ENCODE peak calls at places on chromosomes 2 and 18, in eight cellular contexts. One of them, this sample, is unnamed.

GRCh38 chr2:71243548-71244301 is 16.8 kb upstream of the PAIP2B start:
- DNase-seq in spleen: no peak
- DNase-seq in kidney: no peak
- DNase-seq in nephron progenitor cell: no peak
- DNase-seq in left lobe of liver: peak; percentile 55
- DNase-seq in T-helper 2 cell: no peak
- DNase-seq in M059J: no peak
- DNase-seq in GM23338: no peak
- DNase-seq in this sample: no peak

GRCh38 chr2:224729435-224729834 is 13.3 kb upstream of the CCDC195 start:
- DNase-seq in spleen: no peak
- DNase-seq in kidney: no peak
- DNase-seq in nephron progenitor cell: no peak
- DNase-seq in left lobe of liver: no peak
- DNase-seq in T-helper 2 cell: no peak
- DNase-seq in M059J: no peak
- DNase-seq in GM23338: no peak
- DNase-seq in this sample: no peak

GRCh38 chr2:68839260-68839833 is 31.9 kb downstream of the BMP10 start:
- DNase-seq in spleen: no peak
- DNase-seq in kidney: no peak
- DNase-seq in nephron progenitor cell: no peak
- DNase-seq in left lobe of liver: no peak
- DNase-seq in T-helper 2 cell: no peak
- DNase-seq in M059J: peak; percentile 21
- DNase-seq in GM23338: peak; percentile 52
- DNase-seq in this sample: no peak

GRCh38 chr2:227871375-227871788 is at the start of gene DAW1:
- DNase-seq in spleen: peak; percentile 81
- DNase-seq in kidney: peak; percentile 83
- DNase-seq in nephron progenitor cell: peak; percentile 86
- DNase-seq in left lobe of liver: peak; percentile 54
- DNase-seq in T-helper 2 cell: no peak
- DNase-seq in M059J: no peak
- DNase-seq in GM23338: peak; percentile 95
- DNase-seq in this sample: no peak

GRCh38 chr2:7841751-7842150 is 840.1 kb upstream of the ID2 start:
- DNase-seq in spleen: no peak
- DNase-seq in kidney: peak; percentile 25
- DNase-seq in nephron progenitor cell: no peak
- DNase-seq in left lobe of liver: no peak
- DNase-seq in T-helper 2 cell: no peak
- DNase-seq in M059J: no peak
- DNase-seq in GM23338: no peak
- DNase-seq in this sample: peak; percentile 59

GRCh38 chr2:42872736-42873135 is 80.4 kb upstream of the HAAO start:
- DNase-seq in spleen: no peak
- DNase-seq in kidney: no peak
- DNase-seq in nephron progenitor cell: no peak
- DNase-seq in left lobe of liver: no peak
- DNase-seq in T-helper 2 cell: no peak
- DNase-seq in M059J: no peak
- DNase-seq in GM23338: no peak
- DNase-seq in this sample: no peak

GRCh38 chr2:54589340-54590215 is 133.5 kb downstream of the SPTBN1 start:
- DNase-seq in spleen: no peak
- DNase-seq in kidney: no peak
- DNase-seq in nephron progenitor cell: no peak
- DNase-seq in left lobe of liver: no peak
- DNase-seq in T-helper 2 cell: no peak
- DNase-seq in M059J: no peak
- DNase-seq in GM23338: no peak
- DNase-seq in this sample: no peak

GRCh38 chr18:6983366-6983765 is 134.2 kb downstream of the LAMA1 start:
- DNase-seq in spleen: no peak
- DNase-seq in kidney: no peak
- DNase-seq in nephron progenitor cell: no peak
- DNase-seq in left lobe of liver: no peak
- DNase-seq in T-helper 2 cell: no peak
- DNase-seq in M059J: no peak
- DNase-seq in GM23338: no peak
- DNase-seq in this sample: no peak

GRCh38 chr2:9106338-9107167 is 100.1 kb upstream of the ASAP2 start:
- DNase-seq in spleen: no peak
- DNase-seq in kidney: no peak
- DNase-seq in nephron progenitor cell: no peak
- DNase-seq in left lobe of liver: peak; percentile 29
- DNase-seq in T-helper 2 cell: no peak
- DNase-seq in M059J: no peak
- DNase-seq in GM23338: no peak
- DNase-seq in this sample: no peak

GRCh38 chr2:23386422-23387220 is 1.6 kb downstream of the KLHL29 start:
- DNase-seq in spleen: peak; percentile 77
- DNase-seq in kidney: peak; percentile 80
- DNase-seq in nephron progenitor cell: peak; percentile 67
- DNase-seq in left lobe of liver: no peak
- DNase-seq in T-helper 2 cell: no peak
- DNase-seq in M059J: no peak
- DNase-seq in GM23338: peak; percentile 56
- DNase-seq in this sample: no peak

GRCh38 chr2:10811552-10811951 is 1.0 kb downstream of the PDIA6 start:
- DNase-seq in spleen: peak; percentile 75
- DNase-seq in kidney: no peak
- DNase-seq in nephron progenitor cell: no peak
- DNase-seq in left lobe of liver: no peak
- DNase-seq in T-helper 2 cell: no peak
- DNase-seq in M059J: no peak
- DNase-seq in GM23338: peak; percentile 50
- DNase-seq in this sample: no peak

GRCh38 chr2:195566201-195566600 is 90.8 kb upstream of the SLC39A10 start:
- DNase-seq in spleen: no peak
- DNase-seq in kidney: no peak
- DNase-seq in nephron progenitor cell: no peak
- DNase-seq in left lobe of liver: no peak
- DNase-seq in T-helper 2 cell: no peak
- DNase-seq in M059J: no peak
- DNase-seq in GM23338: no peak
- DNase-seq in this sample: no peak

GRCh38 chr2:237766334-237766733 is 32.2 kb upstream of the RBM44 start:
- DNase-seq in spleen: no peak
- DNase-seq in kidney: no peak
- DNase-seq in nephron progenitor cell: no peak
- DNase-seq in left lobe of liver: no peak
- DNase-seq in T-helper 2 cell: no peak
- DNase-seq in M059J: peak; percentile 6
- DNase-seq in GM23338: no peak
- DNase-seq in this sample: no peak

GRCh38 chr2:231514951-231515297 is 15.3 kb downstream of the NMUR1 start:
- DNase-seq in spleen: no peak
- DNase-seq in kidney: no peak
- DNase-seq in nephron progenitor cell: no peak
- DNase-seq in left lobe of liver: no peak
- DNase-seq in T-helper 2 cell: no peak
- DNase-seq in M059J: no peak
- DNase-seq in GM23338: no peak
- DNase-seq in this sample: no peak

GRCh38 chr2:160701822-160702221 is 208.2 kb upstream of the RBMS1 start:
- DNase-seq in spleen: no peak
- DNase-seq in kidney: no peak
- DNase-seq in nephron progenitor cell: no peak
- DNase-seq in left lobe of liver: no peak
- DNase-seq in T-helper 2 cell: no peak
- DNase-seq in M059J: no peak
- DNase-seq in GM23338: no peak
- DNase-seq in this sample: no peak

GRCh38 chr2:160388464-160389263 is 104.9 kb downstream of the RBMS1 start:
- DNase-seq in spleen: peak; percentile 80
- DNase-seq in kidney: no peak
- DNase-seq in nephron progenitor cell: no peak
- DNase-seq in left lobe of liver: no peak
- DNase-seq in T-helper 2 cell: no peak
- DNase-seq in M059J: no peak
- DNase-seq in GM23338: peak; percentile 45
- DNase-seq in this sample: peak; percentile 76

GRCh38 chr18:41938445-41938844 is 16.6 kb upstream of the PIK3C3 start:
- DNase-seq in spleen: no peak
- DNase-seq in kidney: no peak
- DNase-seq in nephron progenitor cell: no peak
- DNase-seq in left lobe of liver: no peak
- DNase-seq in T-helper 2 cell: no peak
- DNase-seq in M059J: peak; percentile 95
- DNase-seq in GM23338: peak; percentile 49
- DNase-seq in this sample: no peak

GRCh38 chr2:2271471-2271941 is 59.6 kb downstream of the MYT1L start:
- DNase-seq in spleen: no peak
- DNase-seq in kidney: no peak
- DNase-seq in nephron progenitor cell: no peak
- DNase-seq in left lobe of liver: no peak
- DNase-seq in T-helper 2 cell: no peak
- DNase-seq in M059J: peak; percentile 94
- DNase-seq in GM23338: no peak
- DNase-seq in this sample: no peak

GRCh38 chr2:86788881-86789686 is 1.6 kb downstream of the CD8A start:
- DNase-seq in spleen: peak; percentile 83
- DNase-seq in kidney: peak; percentile 75
- DNase-seq in nephron progenitor cell: peak; percentile 60
- DNase-seq in left lobe of liver: no peak
- DNase-seq in T-helper 2 cell: no peak
- DNase-seq in M059J: no peak
- DNase-seq in GM23338: peak; percentile 81
- DNase-seq in this sample: no peak

GRCh38 chr2:61550375-61551209 is 12.4 kb upstream of the XPO1 start:
- DNase-seq in spleen: no peak
- DNase-seq in kidney: no peak
- DNase-seq in nephron progenitor cell: no peak
- DNase-seq in left lobe of liver: no peak
- DNase-seq in T-helper 2 cell: no peak
- DNase-seq in M059J: no peak
- DNase-seq in GM23338: no peak
- DNase-seq in this sample: no peak

This sample was measured in CD14-positive monocyte.